ENCODE peak calls at places on chromosomes 13 and 19, in four cellular contexts. U is fibroblast of lung, D is HCT116, X is PC-9. Y is an unnamed sample. For H3K36me3, the result is how much of the 10 kb centered on the place peaks cover.

GRCh38 chr19:34990578-34991192 is 9.4 kb upstream of the GRAMD1A start:
- DNase-seq in D (no peak), X (no peak), U (no peak), Y (no peak)

GRCh38 chr19:57587529-57587928 is 3.6 kb downstream of the ZIK1 start:
- DNase-seq in X (peak), D (no peak), U (peak), Y (no peak)

GRCh38 chr19:6268382-6268771 is 11.4 kb downstream of the MLLT1 start:
- DNase-seq in X (no peak), D (no peak), U (no peak), Y (no peak)

GRCh38 chr19:28977826-28978225 is 235.1 kb downstream of the UQCRFS1 start:
- DNase-seq in D (no peak), U (no peak), X (no peak), Y (no peak)

GRCh38 chr13:107450931-107451330 is 764.4 kb downstream of the LIG4 start:
- DNase-seq in U (peak), D (no peak), X (no peak), Y (peak)

GRCh38 chr19:9308091-9308490 is 1.5 kb downstream of the ZNF699 start:
- DNase-seq in U (peak), X (no peak), D (no peak), Y (no peak)

GRCh38 chr13:53238241-53238640 is 209.6 kb downstream of the OLFM4 start:
- DNase-seq in U (no peak), D (no peak), X (no peak), Y (no peak)

GRCh38 chr19:5632657-5633056 is 9.8 kb downstream of the SAFB start:
- DNase-seq in D (no peak), U (no peak), X (no peak), Y (no peak)

GRCh38 chr19:45087531-45087930 is 5.4 kb upstream of the PPP1R37 start:
- DNase-seq in D (no peak), U (no peak), X (no peak), Y (no peak)

GRCh38 chr19:31572671-31573298 is 223.5 kb upstream of the TSHZ3 start:
- DNase-seq in X (no peak), D (no peak), U (no peak), Y (no peak)

GRCh38 chr13:67086260-67086659 is 143.9 kb downstream of the PCDH9 start:
- DNase-seq in D (no peak), X (no peak), U (peak), Y (no peak)

GRCh38 chr19:58538257-58539168 is 5.4 kb upstream of the TRIM28 start:
- DNase-seq in U (no peak), D (no peak), X (no peak), Y (no peak)

GRCh38 chr13:29508874-29509249 is 86.6 kb downstream of the SLC7A1 start:
- DNase-seq in D (no peak), X (no peak), U (no peak), Y (no peak)

GRCh38 chr13:29511980-29512379 is 83.5 kb downstream of the SLC7A1 start:
- DNase-seq in X (no peak), U (peak), D (no peak), Y (no peak)

GRCh38 chr13:29511439-29511814 is 84.1 kb downstream of the SLC7A1 start:
- DNase-seq in U (no peak), D (no peak), X (no peak), Y (no peak)

GRCh38 chr13:29509999-29510586 is 85.4 kb downstream of the SLC7A1 start:
- DNase-seq in X (no peak), D (no peak), U (peak), Y (no peak)

DNA sequence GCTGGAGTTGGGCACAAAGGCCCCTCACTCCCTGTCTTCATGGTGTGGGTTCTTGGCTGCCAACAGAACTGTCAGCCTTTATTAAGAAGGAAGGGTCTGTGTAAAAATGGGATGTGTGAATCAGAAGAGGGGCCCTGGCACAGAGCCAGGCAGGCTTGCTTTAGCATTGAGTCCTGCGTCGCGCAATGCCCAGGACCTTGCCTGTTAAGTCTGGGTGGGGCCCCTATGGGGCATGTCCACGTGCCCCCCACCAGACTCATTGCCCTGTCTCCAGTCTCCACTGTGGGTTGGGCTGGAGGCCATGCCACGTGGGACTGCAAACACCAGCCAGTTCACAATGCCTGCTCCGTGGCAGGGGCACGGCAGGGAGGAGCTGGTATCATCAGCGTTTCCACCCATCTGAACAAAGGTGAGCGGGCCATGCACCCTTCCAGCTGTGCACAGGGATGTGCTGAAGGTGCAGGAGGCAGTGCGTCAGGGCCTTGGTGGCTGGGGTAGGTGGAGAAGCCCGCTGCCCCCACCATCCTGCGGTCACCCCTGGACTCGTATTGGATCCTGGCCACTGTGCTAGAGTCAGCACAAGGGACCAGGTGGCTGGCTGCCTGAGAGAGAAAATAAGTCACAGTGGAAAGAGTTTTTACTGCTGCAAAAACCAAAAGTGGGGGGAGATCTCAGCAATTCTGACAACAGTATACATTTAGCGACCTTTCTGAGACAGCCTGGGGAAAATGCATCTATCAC is 84.6 kb downstream of the SLC7A1 start:
- DNase-seq in X (no peak), U (peak), D (no peak), Y (no peak)
- H3K36me3 ChIP-seq in X (under half), U (under half), D (under half), Y (under half)

DNA sequence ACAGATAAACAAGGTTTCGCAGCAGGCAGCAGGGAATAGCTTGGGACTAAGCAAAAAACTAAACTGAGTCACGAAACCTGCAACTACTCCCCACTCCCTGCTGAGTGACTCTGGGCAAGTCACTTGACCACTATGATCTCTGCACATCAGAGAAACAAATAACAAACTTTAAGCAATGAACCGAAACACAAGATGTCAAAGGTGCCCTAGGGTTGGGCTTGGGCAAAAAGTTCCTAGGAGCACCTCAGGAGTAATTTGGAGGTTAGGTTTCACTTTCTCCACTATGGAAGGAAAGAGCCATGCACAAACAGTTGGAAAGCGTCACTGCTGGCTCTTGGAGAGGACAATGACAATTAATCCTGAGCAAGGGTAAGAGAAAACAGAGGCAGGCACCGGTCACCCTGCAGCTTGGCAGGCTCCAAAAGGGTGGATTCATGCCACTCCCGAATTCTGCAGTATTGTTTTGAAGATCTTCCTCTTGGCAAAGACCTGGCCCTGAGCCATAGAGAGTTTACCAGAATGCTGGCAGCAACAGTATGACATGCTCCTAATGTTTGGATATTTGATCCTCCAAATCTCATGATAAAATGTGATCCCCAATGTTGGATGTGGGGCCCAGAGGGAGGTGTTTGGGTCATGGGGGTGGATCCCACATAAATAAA is 60.3 kb downstream of the CRYL1 start:
- DNase-seq in U (no peak), X (peak), D (no peak), Y (no peak)
- H3K4me3 ChIP-seq in U (no peak), X (no peak), D (no peak), Y (no peak)

DNA sequence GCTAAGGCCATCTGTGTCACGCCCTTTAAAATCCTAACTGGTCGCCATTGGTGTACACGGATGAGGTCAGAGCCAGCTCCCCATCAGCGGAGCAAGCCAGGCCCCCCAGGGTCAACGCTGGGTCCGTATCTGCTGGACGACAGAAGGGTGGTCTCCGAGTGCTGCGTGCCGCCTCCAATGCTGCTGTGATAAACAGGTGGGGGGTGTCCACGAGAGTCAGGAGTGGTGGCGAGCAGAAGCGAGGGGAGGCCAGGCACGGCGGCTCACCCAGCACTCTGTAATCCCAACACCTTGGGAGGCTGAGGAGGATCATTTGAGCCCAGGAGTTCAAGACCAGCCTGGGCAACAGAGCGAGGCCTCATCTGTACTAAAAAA is 30.8 kb upstream of the CACTIN start:
- DNase-seq in U (no peak), X (no peak), D (no peak), Y (no peak)
- H3K36me3 ChIP-seq in U (under half), X (under half), D (under half), Y (under half)

GRCh38 chr13:44432595-44432994 is 59.0 kb downstream of the SERP2 start:
- DNase-seq in U (peak), D (no peak), X (no peak), Y (no peak)
- H3K4me3 ChIP-seq in U (no peak), D (no peak), X (no peak), Y (peak)

GRCh38 chr19:17153996-17154395 is 61.2 kb upstream of the USE1 start:
- DNase-seq in U (no peak), X (no peak), D (no peak), Y (no peak)
- H3K36me3 ChIP-seq in U (under half), X (under half), D (under half), Y (under half)

DNA sequence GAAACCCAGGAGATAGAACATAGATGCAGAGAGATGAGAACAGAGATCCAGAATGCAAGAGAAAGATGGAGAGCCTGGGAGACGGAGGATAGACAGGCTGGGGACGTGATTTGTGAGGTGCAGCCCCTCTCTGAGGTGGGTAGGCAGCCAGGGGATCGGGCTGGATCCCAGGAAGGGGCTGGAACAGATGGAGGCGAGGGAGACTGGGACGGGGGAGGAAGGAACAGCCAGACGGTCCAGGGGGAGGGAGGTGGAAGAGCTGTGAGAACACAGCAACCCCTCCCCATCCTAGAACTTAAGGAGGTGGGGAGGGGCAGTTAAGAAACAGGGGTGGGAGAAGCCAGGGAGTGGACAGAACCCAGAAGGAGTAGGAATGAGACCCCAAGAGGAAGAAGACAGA is 3.1 kb downstream of the SLC17A7 start:
- DNase-seq in U (no peak), D (no peak), X (no peak), Y (no peak)
- H3K4me3 ChIP-seq in U (no peak), D (no peak), X (no peak), Y (no peak)

GRCh38 chr19:47096721-47097120 is 16.9 kb downstream of the ZC3H4 start:
- DNase-seq in X (no peak), U (no peak), D (no peak), Y (no peak)
- H3K36me3 ChIP-seq in X (under half), U (under half), D (under half), Y (under half)

GRCh38 chr13:35766663-35767062 is 290.2 kb upstream of the MAB21L1 start:
- DNase-seq in D (no peak), X (no peak), U (no peak), Y (no peak)
- H3K4me3 ChIP-seq in D (no peak), X (no peak), U (no peak), Y (no peak)

GRCh38 chr13:40640202-40640601 is 26.2 kb downstream of the FOXO1 start:
- DNase-seq in X (no peak), D (no peak), U (no peak), Y (no peak)
- H3K36me3 ChIP-seq in X (under half), D (under half), U (under half), Y (under half)

Y was measured in kidney epithelial cell.